ENCODE peak calls at places on chromosomes 16 and 17, in seven cellular contexts. B, I, J, Q, L, X and A are unnamed samples.

GRCh38 chr16:85093705-85094104 is 18.6 kb downstream of the CIBAR2 start:
- DNase-seq in B (no peak), I (no peak), J (no peak), Q (no peak), L (no peak), X (no peak), A (no peak)

GRCh38 chr16:75385507-75386152 is 47.7 kb downstream of the CFDP1 start:
- DNase-seq in B (peak; percentile 85), I (peak; percentile 91), J (no peak), Q (no peak), L (peak; percentile 79), X (peak; percentile 46), A (peak; percentile 63)

GRCh38 chr17:14793237-14793636 is 471.9 kb downstream of the PMP22 start:
- DNase-seq in B (peak; percentile 83), I (peak; percentile 88), J (no peak), Q (no peak), L (peak; percentile 67), X (no peak), A (no peak)

GRCh38 chr16:57190136-57190535 is 4.0 kb downstream of the RSPRY1 start:
- DNase-seq in B (no peak), I (no peak), J (no peak), Q (no peak), L (no peak), X (no peak), A (no peak)

GRCh38 chr17:72274632-72275031 is 153.8 kb downstream of the SOX9 start:
- DNase-seq in B (no peak), I (no peak), J (no peak), Q (no peak), L (no peak), X (no peak), A (no peak)

GRCh38 chr17:49498037-49498615 is 3.0 kb downstream of the NGFR start:
- DNase-seq in B (no peak), I (no peak), J (no peak), Q (no peak), L (no peak), X (no peak), A (no peak)

GRCh38 chr17:66373944-66374817 is 71.8 kb downstream of the PRKCA start:
- DNase-seq in B (no peak), I (no peak), J (no peak), Q (peak; percentile 62), L (no peak), X (no peak), A (no peak)

GRCh38 chr16:55734665-55735064 is 78.9 kb downstream of the SLC6A2 start:
- DNase-seq in B (no peak), I (no peak), J (no peak), Q (no peak), L (no peak), X (no peak), A (no peak)

GRCh38 chr17:3002538-3003301 is 60.7 kb downstream of the OR1D5 start:
- DNase-seq in B (no peak), I (no peak), J (peak; percentile 60), Q (no peak), L (no peak), X (no peak), A (no peak)

GRCh38 chr16:9755076-9755475 is 427.2 kb downstream of the GRIN2A start:
- DNase-seq in B (no peak), I (peak; percentile 6), J (no peak), Q (no peak), L (no peak), X (no peak), A (no peak)

GRCh38 chr17:7136266-7136877 is 21.8 kb upstream of the ASGR2 start:
- DNase-seq in B (peak; percentile 76), I (peak; percentile 68), J (peak; percentile 89), Q (peak; percentile 58), L (peak; percentile 34), X (peak; percentile 28), A (peak; percentile 28)

GRCh38 chr17:80992948-80993624 is 1.4 kb downstream of the CHMP6 start:
- DNase-seq in B (no peak), I (no peak), J (peak; percentile 66), Q (no peak), L (no peak), X (no peak), A (no peak)

GRCh38 chr17:34155947-34156346 is 99.1 kb upstream of the CCL2 start:
- DNase-seq in B (no peak), I (no peak), J (no peak), Q (no peak), L (no peak), X (no peak), A (no peak)

GRCh38 chr16:57720142-57720575 is 15.4 kb upstream of the KATNB1 start:
- DNase-seq in B (peak; percentile 59), I (peak; percentile 44), J (no peak), Q (peak; percentile 72), L (peak; percentile 20), X (no peak), A (no peak)

GRCh38 chr16:53061701-53062159 is 6.9 kb downstream of the CHD9 start:
- DNase-seq in B (no peak), I (no peak), J (peak; percentile 77), Q (no peak), L (no peak), X (no peak), A (no peak)

GRCh38 chr16:88335150-88335685 is 47.5 kb upstream of the ZNF469 start:
- DNase-seq in B (no peak), I (no peak), J (no peak), Q (no peak), L (no peak), X (no peak), A (no peak)

DNA sequence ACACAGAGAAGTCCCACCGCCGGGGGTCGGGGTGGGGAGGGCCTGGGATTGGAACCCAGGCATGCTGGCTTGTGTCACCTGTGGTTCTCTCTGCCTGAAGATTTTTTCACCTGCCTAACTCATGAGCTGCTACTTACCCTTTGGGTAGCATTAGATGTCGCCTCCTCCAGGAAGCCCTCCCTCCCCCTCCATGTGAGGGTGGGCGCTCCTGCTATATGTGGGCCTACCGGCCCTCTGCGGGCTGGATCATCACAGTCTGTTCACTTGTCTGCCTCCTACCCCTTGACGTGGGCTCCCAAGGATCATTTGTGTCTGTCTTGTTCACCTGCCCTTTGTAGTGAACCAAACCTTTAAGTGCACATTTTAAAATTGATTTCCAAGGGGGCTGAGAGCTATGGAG is 106.8 kb downstream of the SEC14L1 start:
- DNase-seq in B (no peak), I (no peak), J (no peak), Q (no peak), L (no peak), X (no peak), A (no peak)
- H3K4me3 ChIP-seq in B (no peak overlapping the region), I (no peak overlapping the region), J (no peak overlapping the region), Q (peak overlapping the region; percentile 63), L (no peak overlapping the region), X (no peak overlapping the region), A (no peak overlapping the region)

GRCh38 chr17:29881256-29881655 is 48.8 kb downstream of the SSH2 start:
- DNase-seq in B (no peak), I (no peak), J (no peak), Q (no peak), L (no peak), X (no peak), A (no peak)

GRCh38 chr17:29883497-29883896 is 46.5 kb downstream of the SSH2 start:
- DNase-seq in B (no peak), I (peak; percentile 25), J (no peak), Q (no peak), L (no peak), X (no peak), A (no peak)

GRCh38 chr17:29884995-29885394 is 45.0 kb downstream of the SSH2 start:
- DNase-seq in B (no peak), I (no peak), J (no peak), Q (no peak), L (no peak), X (no peak), A (no peak)

GRCh38 chr17:29874931-29875596 is 55.0 kb downstream of the SSH2 start:
- DNase-seq in B (no peak), I (no peak), J (no peak), Q (no peak), L (no peak), X (no peak), A (no peak)

GRCh38 chr17:29880031-29880430 is 50.0 kb downstream of the SSH2 start:
- DNase-seq in B (peak; percentile 33), I (peak; percentile 6), J (no peak), Q (no peak), L (no peak), X (no peak), A (no peak)
- TF ChIP-seq CTCF in B (no peak), I (no peak), J (no peak), Q (no peak), L (no peak), X (no peak), A (no peak)

GRCh38 chr17:50722746-50723145 is 3.3 kb downstream of the LUC7L3 start:
- DNase-seq in B (no peak), I (no peak), J (no peak), Q (no peak), L (no peak), X (no peak), A (no peak)

GRCh38 chr17:50719924-50720805 is 762 bp downstream of the LUC7L3 start:
- DNase-seq in B (no peak), I (no peak), J (no peak), Q (no peak), L (no peak), X (no peak), A (no peak)

GRCh38 chr17:50719144-50719923 is at the start of gene LUC7L3:
- DNase-seq in B (peak; percentile 97), I (peak; percentile 90), J (peak; percentile 97), Q (peak; percentile 97), L (peak; percentile 78), X (peak; percentile 66), A (peak; percentile 75)

GRCh38 chr17:50725769-50726655 is 6.6 kb downstream of the LUC7L3 start:
- DNase-seq in B (no peak), I (no peak), J (no peak), Q (no peak), L (no peak), X (no peak), A (no peak)

GRCh38 chr17:50721194-50722010 is 2.0 kb downstream of the LUC7L3 start:
- DNase-seq in B (peak; percentile 42), I (peak; percentile 33), J (no peak), Q (no peak), L (no peak), X (no peak), A (no peak)
- H3K4me3 ChIP-seq in B (peak overlapping the region; percentile 94), I (peak overlapping the region; percentile 91), J (peak overlapping the region; percentile 89), Q (peak overlapping the region; percentile 91), L (peak overlapping the region; percentile 93), X (peak overlapping the region; percentile 97), A (peak overlapping the region; percentile 99)

GRCh38 chr17:16470302-16470701 is 21.7 kb downstream of the LRRC75A start:
- DNase-seq in B (no peak), I (no peak), J (no peak), Q (no peak), L (no peak), X (no peak), A (no peak)
- TF ChIP-seq CTCF in B (no peak), I (no peak), J (no peak), Q (no peak), L (no peak), X (no peak), A (no peak)

GRCh38 chr17:78357177-78357586 is 2.7 kb downstream of the SOCS3 start:
- DNase-seq in B (no peak), I (peak; percentile 78), J (peak; percentile 78), Q (no peak), L (no peak), X (no peak), A (no peak)
- H3K4me3 ChIP-seq in B (no peak overlapping the region), I (peak overlapping the region; percentile 86), J (peak overlapping the region; percentile 72), Q (no peak overlapping the region), L (peak overlapping the region; percentile 87), X (peak overlapping the region; percentile 10), A (no peak overlapping the region)

GRCh38 chr16:28826141-28826540 is 3.3 kb downstream of the ATXN2L start:
- DNase-seq in B (peak; percentile 49), I (peak; percentile 31), J (no peak), Q (no peak), L (no peak), X (no peak), A (no peak)
- TF ChIP-seq CTCF in B (peak; percentile 27), I (no peak), J (no peak), Q (peak; percentile 7), L (peak; percentile 12), X (no peak), A (peak; percentile 25)